ENCODE peak calls at places on chromosome 14, in four cellular contexts. S, V, M and A are unnamed samples.

GRCh38 chr14:47485421-47485820 is 190.0 kb downstream of the MDGA2 start:
- DNase-seq in M (no peak), S (no peak), V (no peak), A (no peak)

GRCh38 chr14:69259531-69260245 is at the start of gene GALNT16:
- DNase-seq in S (no peak), V (peak), M (no peak), A (peak)

GRCh38 chr14:91186515-91187066 is 57.9 kb downstream of the GPR68 start:
- DNase-seq in V (peak), M (no peak), S (no peak), A (no peak)

GRCh38 chr14:100278702-100279101 is 27.5 kb downstream of the SLC25A29 start:
- DNase-seq in V (peak), M (no peak), S (no peak), A (no peak)

GRCh38 chr14:31419179-31420012 is 954 bp downstream of the HEATR5A start:
- DNase-seq in V (peak), S (no peak), M (no peak), A (no peak)

GRCh38 chr14:64912256-64912655 is 2.0 kb upstream of the CHURC1 start:
- DNase-seq in M (no peak), V (no peak), S (no peak), A (no peak)

GRCh38 chr14:35808076-35808657 is 928 bp downstream of the RALGAPA1 start:
- DNase-seq in M (no peak), S (no peak), V (no peak), A (no peak)

GRCh38 chr14:43988989-43989388 is 518.1 kb downstream of the FSCB start:
- DNase-seq in V (no peak), S (no peak), M (no peak), A (no peak)

GRCh38 chr14:99239661-99240092 is 32.3 kb downstream of the BCL11B start:
- DNase-seq in M (no peak), S (no peak), V (no peak), A (no peak)

GRCh38 chr14:79157369-79157768 is 987.2 kb downstream of the NRXN3 start:
- DNase-seq in M (no peak), S (no peak), V (no peak), A (no peak)

GRCh38 chr14:42214981-42215491 is 608.4 kb downstream of the LRFN5 start:
- DNase-seq in M (no peak), V (peak), S (no peak), A (no peak)